ENCODE peak calls at places on chromosome 7, in eight cellular contexts. One of them, this sample, is unnamed.

GRCh38 chr7:30928254-30928872 is 16.7 kb downstream of the AQP1 start:
- DNase-seq in fibroblast of lung: no peak
- DNase-seq in PC-3: no peak
- DNase-seq in IMR-90: no peak
- DNase-seq in aorta: no peak
- DNase-seq in mesendoderm: no peak
- DNase-seq in CD4-positive, CD25-positive, alpha-beta regulatory T cell: no peak
- DNase-seq in heart left ventricle: peak; percentile 13
- DNase-seq in this sample: no peak

GRCh38 chr7:95045236-95045923 is 138.0 kb downstream of the PPP1R9A start:
- DNase-seq in PC-3: peak; percentile 66
- DNase-seq in fibroblast of lung: peak; percentile 49
- DNase-seq in IMR-90: no peak
- DNase-seq in aorta: no peak
- DNase-seq in heart left ventricle: no peak
- DNase-seq in mesendoderm: peak; percentile 62
- DNase-seq in CD4-positive, CD25-positive, alpha-beta regulatory T cell: no peak
- DNase-seq in this sample: no peak

GRCh38 chr7:8064828-8065227 is 96.2 kb downstream of the GLCCI1 start:
- DNase-seq in mesendoderm: no peak
- DNase-seq in fibroblast of lung: no peak
- DNase-seq in CD4-positive, CD25-positive, alpha-beta regulatory T cell: no peak
- DNase-seq in PC-3: no peak
- DNase-seq in aorta: no peak
- DNase-seq in heart left ventricle: no peak
- DNase-seq in IMR-90: peak; percentile 9
- DNase-seq in this sample: no peak

GRCh38 chr7:106346678-106347217 is 62.0 kb upstream of the NAMPT start:
- DNase-seq in PC-3: peak; percentile 98
- DNase-seq in mesendoderm: no peak
- DNase-seq in aorta: no peak
- DNase-seq in CD4-positive, CD25-positive, alpha-beta regulatory T cell: peak; percentile 85
- DNase-seq in heart left ventricle: no peak
- DNase-seq in fibroblast of lung: peak; percentile 97
- DNase-seq in IMR-90: peak; percentile 97
- DNase-seq in this sample: no peak

GRCh38 chr7:154770361-154770760 is 232.6 kb downstream of the PAXIP1 start:
- DNase-seq in IMR-90: no peak
- DNase-seq in heart left ventricle: no peak
- DNase-seq in mesendoderm: no peak
- DNase-seq in aorta: no peak
- DNase-seq in CD4-positive, CD25-positive, alpha-beta regulatory T cell: no peak
- DNase-seq in fibroblast of lung: no peak
- DNase-seq in PC-3: no peak
- DNase-seq in this sample: no peak

GRCh38 chr7:127632276-127632910 is 14.5 kb upstream of the PAX4 start:
- DNase-seq in fibroblast of lung: peak; percentile 47
- DNase-seq in CD4-positive, CD25-positive, alpha-beta regulatory T cell: no peak
- DNase-seq in mesendoderm: no peak
- DNase-seq in aorta: peak; percentile 51
- DNase-seq in heart left ventricle: no peak
- DNase-seq in IMR-90: peak; percentile 93
- DNase-seq in PC-3: no peak
- DNase-seq in this sample: no peak

GRCh38 chr7:28155964-28156363 is 24.6 kb downstream of the JAZF1 start:
- DNase-seq in PC-3: peak; percentile 78
- DNase-seq in heart left ventricle: no peak
- DNase-seq in fibroblast of lung: peak; percentile 83
- DNase-seq in IMR-90: peak; percentile 59
- DNase-seq in CD4-positive, CD25-positive, alpha-beta regulatory T cell: no peak
- DNase-seq in mesendoderm: no peak
- DNase-seq in aorta: no peak
- DNase-seq in this sample: no peak

GRCh38 chr7:23530901-23531793 is 634 bp downstream of the TRA2A start:
- DNase-seq in mesendoderm: peak; percentile 83
- DNase-seq in CD4-positive, CD25-positive, alpha-beta regulatory T cell: peak; percentile 38
- DNase-seq in PC-3: peak; percentile 40
- DNase-seq in heart left ventricle: peak; percentile 54
- DNase-seq in aorta: peak; percentile 65
- DNase-seq in IMR-90: peak; percentile 59
- DNase-seq in fibroblast of lung: peak; percentile 73
- DNase-seq in this sample: peak; percentile 77

GRCh38 chr7:85004402-85004801 is 182.5 kb downstream of the SEMA3D start:
- DNase-seq in IMR-90: peak; percentile 29
- DNase-seq in PC-3: no peak
- DNase-seq in CD4-positive, CD25-positive, alpha-beta regulatory T cell: no peak
- DNase-seq in mesendoderm: no peak
- DNase-seq in fibroblast of lung: peak; percentile 19
- DNase-seq in aorta: no peak
- DNase-seq in heart left ventricle: no peak
- DNase-seq in this sample: no peak

GRCh38 chr7:96320437-96320836 is 1.5 kb downstream of the SLC25A13 start:
- DNase-seq in fibroblast of lung: no peak
- DNase-seq in PC-3: no peak
- DNase-seq in aorta: no peak
- DNase-seq in IMR-90: no peak
- DNase-seq in mesendoderm: no peak
- DNase-seq in heart left ventricle: no peak
- DNase-seq in CD4-positive, CD25-positive, alpha-beta regulatory T cell: no peak
- DNase-seq in this sample: no peak

GRCh38 chr7:22207724-22208225 is 149.2 kb downstream of the RAPGEF5 start:
- DNase-seq in aorta: no peak
- DNase-seq in PC-3: no peak
- DNase-seq in IMR-90: no peak
- DNase-seq in mesendoderm: no peak
- DNase-seq in heart left ventricle: no peak
- DNase-seq in CD4-positive, CD25-positive, alpha-beta regulatory T cell: no peak
- DNase-seq in fibroblast of lung: no peak
- DNase-seq in this sample: no peak
- H3K27ac ChIP-seq in aorta: peak overlapping the region; percentile 63
- H3K27ac ChIP-seq in PC-3: no peak overlapping the region
- H3K27ac ChIP-seq in IMR-90: no peak overlapping the region
- H3K27ac ChIP-seq in mesendoderm: no peak overlapping the region
- H3K27ac ChIP-seq in heart left ventricle: peak overlapping the region; percentile 5
- H3K27ac ChIP-seq in CD4-positive, CD25-positive, alpha-beta regulatory T cell: no peak overlapping the region
- H3K27ac ChIP-seq in fibroblast of lung: no peak overlapping the region
- H3K27ac ChIP-seq in this sample: no peak overlapping the region

DNA sequence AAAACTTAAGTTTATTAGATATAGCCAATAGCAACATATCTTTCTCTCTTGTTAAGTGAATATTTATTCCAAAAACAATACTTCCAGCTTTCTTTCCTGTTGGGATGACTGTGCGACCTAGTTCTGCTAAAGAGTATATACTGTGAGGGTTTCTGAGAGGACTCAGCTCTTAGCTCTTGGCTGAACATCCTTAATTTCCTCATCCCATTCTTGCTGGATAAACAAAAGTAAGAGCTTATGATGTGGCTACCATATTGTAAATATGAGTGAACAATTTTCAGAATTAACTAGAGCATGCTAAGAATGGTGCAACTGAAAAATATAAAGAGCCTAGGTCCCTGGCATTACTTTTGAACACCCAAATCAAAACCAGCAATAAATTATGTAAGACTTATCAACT is 279.5 kb upstream of the GNAI1 start:
- DNase-seq in mesendoderm: no peak
- DNase-seq in heart left ventricle: no peak
- DNase-seq in CD4-positive, CD25-positive, alpha-beta regulatory T cell: no peak
- DNase-seq in IMR-90: peak; percentile 67
- DNase-seq in fibroblast of lung: peak; percentile 62
- DNase-seq in aorta: no peak
- DNase-seq in PC-3: no peak
- DNase-seq in this sample: no peak
- H3K36me3 ChIP-seq in mesendoderm: no peaks in the 10 kb centered on the region
- H3K36me3 ChIP-seq in heart left ventricle: no peaks in the 10 kb centered on the region
- H3K36me3 ChIP-seq in CD4-positive, CD25-positive, alpha-beta regulatory T cell: no peaks in the 10 kb centered on the region
- H3K36me3 ChIP-seq in IMR-90: no peaks in the 10 kb centered on the region
- H3K36me3 ChIP-seq in fibroblast of lung: no peaks in the 10 kb centered on the region
- H3K36me3 ChIP-seq in aorta: no peaks in the 10 kb centered on the region
- H3K36me3 ChIP-seq in PC-3: no peaks in the 10 kb centered on the region
- H3K36me3 ChIP-seq in this sample: no peaks in the 10 kb centered on the region

GRCh38 chr7:134940711-134941110 is 45.6 kb upstream of the AGBL3 start:
- DNase-seq in PC-3: no peak
- DNase-seq in mesendoderm: peak; percentile 49
- DNase-seq in CD4-positive, CD25-positive, alpha-beta regulatory T cell: no peak
- DNase-seq in IMR-90: no peak
- DNase-seq in aorta: no peak
- DNase-seq in heart left ventricle: no peak
- DNase-seq in fibroblast of lung: no peak
- DNase-seq in this sample: no peak
- H3K4me1 ChIP-seq in PC-3: peaks cover 6% of the 10 kb centered on the region
- H3K4me1 ChIP-seq in mesendoderm: peaks cover 8% of the 10 kb centered on the region
- H3K4me1 ChIP-seq in CD4-positive, CD25-positive, alpha-beta regulatory T cell: no peaks in the 10 kb centered on the region
- H3K4me1 ChIP-seq in IMR-90: peaks cover 12% of the 10 kb centered on the region
- H3K4me1 ChIP-seq in aorta: peaks cover 9% of the 10 kb centered on the region
- H3K4me1 ChIP-seq in heart left ventricle: peaks cover 42% of the 10 kb centered on the region
- H3K4me1 ChIP-seq in fibroblast of lung: peaks cover 11% of the 10 kb centered on the region
- H3K4me1 ChIP-seq in this sample: peaks cover 5% of the 10 kb centered on the region

DNA sequence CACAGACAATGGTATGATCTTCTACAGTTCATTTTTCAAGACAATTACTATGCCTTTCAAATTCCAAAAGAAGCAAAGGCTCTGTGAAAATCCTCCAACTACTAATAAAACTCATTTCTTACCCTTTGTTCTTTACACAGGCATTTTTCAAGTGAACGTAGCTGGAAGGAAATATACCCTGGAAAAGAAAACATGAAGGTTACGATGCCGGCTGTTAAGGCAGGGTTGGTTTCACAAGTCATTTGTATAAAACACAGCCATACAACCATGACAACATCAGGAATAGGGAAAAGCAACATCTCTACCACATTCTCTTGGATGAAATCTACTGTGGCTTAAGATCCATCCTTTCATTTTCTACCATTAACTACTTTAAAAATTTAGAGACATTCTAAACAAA is 207.9 kb downstream of the DOCK4 start:
- DNase-seq in IMR-90: no peak
- DNase-seq in mesendoderm: no peak
- DNase-seq in PC-3: no peak
- DNase-seq in heart left ventricle: no peak
- DNase-seq in fibroblast of lung: peak; percentile 28
- DNase-seq in CD4-positive, CD25-positive, alpha-beta regulatory T cell: no peak
- DNase-seq in aorta: no peak
- DNase-seq in this sample: no peak
- H3K27ac ChIP-seq in IMR-90: no peak overlapping the region
- H3K27ac ChIP-seq in mesendoderm: no peak overlapping the region
- H3K27ac ChIP-seq in PC-3: no peak overlapping the region
- H3K27ac ChIP-seq in heart left ventricle: no peak overlapping the region
- H3K27ac ChIP-seq in fibroblast of lung: no peak overlapping the region
- H3K27ac ChIP-seq in CD4-positive, CD25-positive, alpha-beta regulatory T cell: no peak overlapping the region
- H3K27ac ChIP-seq in aorta: no peak overlapping the region
- H3K27ac ChIP-seq in this sample: no peak overlapping the region

This sample was measured in pancreas.